ENCODE peak calls at places on chromosome 14, in seven cellular contexts. One of them, this sample, is unnamed.

GRCh38 chr14:56339855-56340701 is 221.9 kb downstream of the PELI2 start:
- DNase-seq in mesendoderm: peak; percentile 81
- DNase-seq in T-helper 1 cell: peak; percentile 57
- DNase-seq in mammary epithelial cell: peak; percentile 69
- DNase-seq in Kasumi-1: peak; percentile 90
- DNase-seq in stimulated activated CD8-positive, alpha-beta memory T cell treated with anti-CD3 and anti-CD28 coated beads, Interleukin-7, amount 100 ng/mL, for 24 hours: peak; percentile 26
- DNase-seq in cardiac fibroblast: peak; percentile 98
- DNase-seq in this sample: peak; percentile 33

GRCh38 chr14:30869525-30870150 is 4.7 kb upstream of the COCH start:
- DNase-seq in cardiac fibroblast: no peak
- DNase-seq in mammary epithelial cell: no peak
- DNase-seq in stimulated activated CD8-positive, alpha-beta memory T cell treated with anti-CD3 and anti-CD28 coated beads, Interleukin-7, amount 100 ng/mL, for 24 hours: no peak
- DNase-seq in mesendoderm: no peak
- DNase-seq in T-helper 1 cell: no peak
- DNase-seq in Kasumi-1: no peak
- DNase-seq in this sample: no peak

GRCh38 chr14:35963209-35963608 is 137.1 kb downstream of the BRMS1L start:
- DNase-seq in mammary epithelial cell: no peak
- DNase-seq in stimulated activated CD8-positive, alpha-beta memory T cell treated with anti-CD3 and anti-CD28 coated beads, Interleukin-7, amount 100 ng/mL, for 24 hours: no peak
- DNase-seq in cardiac fibroblast: peak; percentile 4
- DNase-seq in Kasumi-1: peak; percentile 32
- DNase-seq in T-helper 1 cell: peak; percentile 30
- DNase-seq in mesendoderm: peak; percentile 66
- DNase-seq in this sample: no peak

GRCh38 chr14:23186913-23187654 is 3.6 kb upstream of the SLC7A8 start:
- DNase-seq in stimulated activated CD8-positive, alpha-beta memory T cell treated with anti-CD3 and anti-CD28 coated beads, Interleukin-7, amount 100 ng/mL, for 24 hours: no peak
- DNase-seq in T-helper 1 cell: peak; percentile 15
- DNase-seq in cardiac fibroblast: peak; percentile 85
- DNase-seq in mammary epithelial cell: peak; percentile 44
- DNase-seq in Kasumi-1: peak; percentile 76
- DNase-seq in mesendoderm: peak; percentile 66
- DNase-seq in this sample: no peak

GRCh38 chr14:54683882-54684794 is 117.2 kb downstream of the SAMD4A start:
- DNase-seq in stimulated activated CD8-positive, alpha-beta memory T cell treated with anti-CD3 and anti-CD28 coated beads, Interleukin-7, amount 100 ng/mL, for 24 hours: no peak
- DNase-seq in Kasumi-1: no peak
- DNase-seq in mammary epithelial cell: peak; percentile 84
- DNase-seq in T-helper 1 cell: peak; percentile 35
- DNase-seq in cardiac fibroblast: peak; percentile 90
- DNase-seq in mesendoderm: peak; percentile 79
- DNase-seq in this sample: no peak

GRCh38 chr14:49893309-49894213 is 679 bp downstream of the ARF6 start:
- DNase-seq in mesendoderm: peak; percentile 41
- DNase-seq in T-helper 1 cell: peak; percentile 76
- DNase-seq in stimulated activated CD8-positive, alpha-beta memory T cell treated with anti-CD3 and anti-CD28 coated beads, Interleukin-7, amount 100 ng/mL, for 24 hours: peak; percentile 64
- DNase-seq in Kasumi-1: no peak
- DNase-seq in mammary epithelial cell: peak; percentile 60
- DNase-seq in cardiac fibroblast: peak; percentile 46
- DNase-seq in this sample: peak; percentile 74

GRCh38 chr14:82720931-82721330 is 1187.3 kb upstream of the SEL1L start:
- DNase-seq in mesendoderm: peak; percentile 2
- DNase-seq in T-helper 1 cell: no peak
- DNase-seq in stimulated activated CD8-positive, alpha-beta memory T cell treated with anti-CD3 and anti-CD28 coated beads, Interleukin-7, amount 100 ng/mL, for 24 hours: no peak
- DNase-seq in mammary epithelial cell: no peak
- DNase-seq in Kasumi-1: no peak
- DNase-seq in cardiac fibroblast: no peak
- DNase-seq in this sample: no peak

GRCh38 chr14:52315355-52315718 is 1.2 kb downstream of the PTGER2 start:
- DNase-seq in T-helper 1 cell: peak; percentile 26
- DNase-seq in cardiac fibroblast: no peak
- DNase-seq in Kasumi-1: peak; percentile 81
- DNase-seq in mammary epithelial cell: no peak
- DNase-seq in mesendoderm: peak; percentile 6
- DNase-seq in stimulated activated CD8-positive, alpha-beta memory T cell treated with anti-CD3 and anti-CD28 coated beads, Interleukin-7, amount 100 ng/mL, for 24 hours: no peak
- DNase-seq in this sample: no peak

GRCh38 chr14:52072266-52072780 is 3.5 kb upstream of the NID2 start:
- DNase-seq in Kasumi-1: no peak
- DNase-seq in mammary epithelial cell: no peak
- DNase-seq in mesendoderm: peak; percentile 22
- DNase-seq in stimulated activated CD8-positive, alpha-beta memory T cell treated with anti-CD3 and anti-CD28 coated beads, Interleukin-7, amount 100 ng/mL, for 24 hours: no peak
- DNase-seq in T-helper 1 cell: no peak
- DNase-seq in cardiac fibroblast: no peak
- DNase-seq in this sample: no peak

GRCh38 chr14:96100171-96101064 is 61.3 kb downstream of the C14orf132 start:
- DNase-seq in T-helper 1 cell: peak; percentile 23
- DNase-seq in stimulated activated CD8-positive, alpha-beta memory T cell treated with anti-CD3 and anti-CD28 coated beads, Interleukin-7, amount 100 ng/mL, for 24 hours: peak; percentile 41
- DNase-seq in mammary epithelial cell: peak; percentile 57
- DNase-seq in Kasumi-1: peak; percentile 79
- DNase-seq in mesendoderm: peak; percentile 90
- DNase-seq in cardiac fibroblast: peak; percentile 80
- DNase-seq in this sample: no peak

GRCh38 chr14:67510121-67510520 is 21.6 kb upstream of the TMEM229B start:
- DNase-seq in mesendoderm: no peak
- DNase-seq in Kasumi-1: no peak
- DNase-seq in mammary epithelial cell: no peak
- DNase-seq in cardiac fibroblast: peak; percentile 22
- DNase-seq in stimulated activated CD8-positive, alpha-beta memory T cell treated with anti-CD3 and anti-CD28 coated beads, Interleukin-7, amount 100 ng/mL, for 24 hours: no peak
- DNase-seq in T-helper 1 cell: no peak
- DNase-seq in this sample: no peak

GRCh38 chr14:98957211-98958047 is 314.6 kb downstream of the BCL11B start:
- DNase-seq in cardiac fibroblast: peak; percentile 23
- DNase-seq in T-helper 1 cell: no peak
- DNase-seq in Kasumi-1: no peak
- DNase-seq in mesendoderm: no peak
- DNase-seq in mammary epithelial cell: peak; percentile 93
- DNase-seq in stimulated activated CD8-positive, alpha-beta memory T cell treated with anti-CD3 and anti-CD28 coated beads, Interleukin-7, amount 100 ng/mL, for 24 hours: no peak
- DNase-seq in this sample: no peak

GRCh38 chr14:69554500-69554899 is 20.2 kb downstream of the CCDC177 start:
- DNase-seq in mesendoderm: no peak
- DNase-seq in mammary epithelial cell: no peak
- DNase-seq in Kasumi-1: no peak
- DNase-seq in T-helper 1 cell: no peak
- DNase-seq in cardiac fibroblast: no peak
- DNase-seq in stimulated activated CD8-positive, alpha-beta memory T cell treated with anti-CD3 and anti-CD28 coated beads, Interleukin-7, amount 100 ng/mL, for 24 hours: no peak
- DNase-seq in this sample: no peak

GRCh38 chr14:41548666-41549065 is 58.0 kb upstream of the LRFN5 start:
- DNase-seq in mesendoderm: no peak
- DNase-seq in mammary epithelial cell: no peak
- DNase-seq in Kasumi-1: no peak
- DNase-seq in T-helper 1 cell: no peak
- DNase-seq in stimulated activated CD8-positive, alpha-beta memory T cell treated with anti-CD3 and anti-CD28 coated beads, Interleukin-7, amount 100 ng/mL, for 24 hours: no peak
- DNase-seq in cardiac fibroblast: no peak
- DNase-seq in this sample: no peak

GRCh38 chr14:98174031-98174430 is 1098.0 kb downstream of the BCL11B start:
- DNase-seq in stimulated activated CD8-positive, alpha-beta memory T cell treated with anti-CD3 and anti-CD28 coated beads, Interleukin-7, amount 100 ng/mL, for 24 hours: no peak
- DNase-seq in mammary epithelial cell: no peak
- DNase-seq in mesendoderm: no peak
- DNase-seq in Kasumi-1: no peak
- DNase-seq in T-helper 1 cell: peak; percentile 56
- DNase-seq in cardiac fibroblast: no peak
- DNase-seq in this sample: no peak

GRCh38 chr14:59081680-59082079 is 106.8 kb upstream of the DAAM1 start:
- DNase-seq in mammary epithelial cell: no peak
- DNase-seq in Kasumi-1: no peak
- DNase-seq in cardiac fibroblast: no peak
- DNase-seq in T-helper 1 cell: no peak
- DNase-seq in mesendoderm: no peak
- DNase-seq in stimulated activated CD8-positive, alpha-beta memory T cell treated with anti-CD3 and anti-CD28 coated beads, Interleukin-7, amount 100 ng/mL, for 24 hours: no peak
- DNase-seq in this sample: no peak

GRCh38 chr14:50501642-50502041 is 30.7 kb downstream of the MAP4K5 start:
- DNase-seq in T-helper 1 cell: no peak
- DNase-seq in mesendoderm: no peak
- DNase-seq in Kasumi-1: no peak
- DNase-seq in cardiac fibroblast: peak; percentile 94
- DNase-seq in mammary epithelial cell: peak; percentile 70
- DNase-seq in stimulated activated CD8-positive, alpha-beta memory T cell treated with anti-CD3 and anti-CD28 coated beads, Interleukin-7, amount 100 ng/mL, for 24 hours: no peak
- DNase-seq in this sample: no peak

GRCh38 chr14:89378119-89378518 is 38.9 kb downstream of the FOXN3 start:
- DNase-seq in T-helper 1 cell: no peak
- DNase-seq in cardiac fibroblast: peak; percentile 86
- DNase-seq in mammary epithelial cell: peak; percentile 53
- DNase-seq in Kasumi-1: no peak
- DNase-seq in stimulated activated CD8-positive, alpha-beta memory T cell treated with anti-CD3 and anti-CD28 coated beads, Interleukin-7, amount 100 ng/mL, for 24 hours: no peak
- DNase-seq in mesendoderm: no peak
- DNase-seq in this sample: no peak

GRCh38 chr14:71169028-71169427 is 261.8 kb downstream of the PCNX1 start:
- DNase-seq in T-helper 1 cell: peak; percentile 15
- DNase-seq in cardiac fibroblast: no peak
- DNase-seq in stimulated activated CD8-positive, alpha-beta memory T cell treated with anti-CD3 and anti-CD28 coated beads, Interleukin-7, amount 100 ng/mL, for 24 hours: no peak
- DNase-seq in mesendoderm: no peak
- DNase-seq in Kasumi-1: peak; percentile 27
- DNase-seq in mammary epithelial cell: no peak
- DNase-seq in this sample: no peak

GRCh38 chr14:74207943-74208342 is 31.3 kb upstream of the VSX2 start:
- DNase-seq in stimulated activated CD8-positive, alpha-beta memory T cell treated with anti-CD3 and anti-CD28 coated beads, Interleukin-7, amount 100 ng/mL, for 24 hours: no peak
- DNase-seq in mammary epithelial cell: peak; percentile 3
- DNase-seq in T-helper 1 cell: no peak
- DNase-seq in mesendoderm: peak; percentile 59
- DNase-seq in Kasumi-1: no peak
- DNase-seq in cardiac fibroblast: no peak
- DNase-seq in this sample: no peak

GRCh38 chr14:61127099-61127498 is 146.1 kb downstream of the SLC38A6 start:
- DNase-seq in mammary epithelial cell: no peak
- DNase-seq in stimulated activated CD8-positive, alpha-beta memory T cell treated with anti-CD3 and anti-CD28 coated beads, Interleukin-7, amount 100 ng/mL, for 24 hours: no peak
- DNase-seq in cardiac fibroblast: no peak
- DNase-seq in Kasumi-1: no peak
- DNase-seq in mesendoderm: no peak
- DNase-seq in T-helper 1 cell: no peak
- DNase-seq in this sample: no peak

GRCh38 chr14:32933943-32934890 is 4.5 kb upstream of the NPAS3 start:
- DNase-seq in stimulated activated CD8-positive, alpha-beta memory T cell treated with anti-CD3 and anti-CD28 coated beads, Interleukin-7, amount 100 ng/mL, for 24 hours: no peak
- DNase-seq in mammary epithelial cell: peak; percentile 17
- DNase-seq in mesendoderm: peak; percentile 60
- DNase-seq in cardiac fibroblast: peak; percentile 47
- DNase-seq in T-helper 1 cell: no peak
- DNase-seq in Kasumi-1: no peak
- DNase-seq in this sample: no peak

GRCh38 chr14:49640540-49641417 is 5.7 kb upstream of the DNAAF2 start:
- DNase-seq in cardiac fibroblast: no peak
- DNase-seq in Kasumi-1: no peak
- DNase-seq in stimulated activated CD8-positive, alpha-beta memory T cell treated with anti-CD3 and anti-CD28 coated beads, Interleukin-7, amount 100 ng/mL, for 24 hours: no peak
- DNase-seq in mesendoderm: no peak
- DNase-seq in T-helper 1 cell: no peak
- DNase-seq in mammary epithelial cell: no peak
- DNase-seq in this sample: no peak

GRCh38 chr14:94081386-94081820 is 293 bp downstream of the IFI27L1 start:
- DNase-seq in mammary epithelial cell: no peak
- DNase-seq in mesendoderm: no peak
- DNase-seq in Kasumi-1: no peak
- DNase-seq in T-helper 1 cell: no peak
- DNase-seq in cardiac fibroblast: no peak
- DNase-seq in stimulated activated CD8-positive, alpha-beta memory T cell treated with anti-CD3 and anti-CD28 coated beads, Interleukin-7, amount 100 ng/mL, for 24 hours: no peak
- DNase-seq in this sample: no peak

GRCh38 chr14:50766338-50766886 is 64.5 kb downstream of the NIN start:
- DNase-seq in T-helper 1 cell: no peak
- DNase-seq in Kasumi-1: no peak
- DNase-seq in mesendoderm: peak; percentile 61
- DNase-seq in mammary epithelial cell: no peak
- DNase-seq in stimulated activated CD8-positive, alpha-beta memory T cell treated with anti-CD3 and anti-CD28 coated beads, Interleukin-7, amount 100 ng/mL, for 24 hours: no peak
- DNase-seq in cardiac fibroblast: peak; percentile 62
- DNase-seq in this sample: no peak

GRCh38 chr14:61678966-61679365 is 16.3 kb upstream of the HIF1A start:
- DNase-seq in mesendoderm: peak; percentile 86
- DNase-seq in Kasumi-1: no peak
- DNase-seq in cardiac fibroblast: no peak
- DNase-seq in stimulated activated CD8-positive, alpha-beta memory T cell treated with anti-CD3 and anti-CD28 coated beads, Interleukin-7, amount 100 ng/mL, for 24 hours: no peak
- DNase-seq in mammary epithelial cell: no peak
- DNase-seq in T-helper 1 cell: no peak
- DNase-seq in this sample: no peak

GRCh38 chr14:93533437-93533836 is 102.7 kb downstream of the UNC79 start:
- DNase-seq in T-helper 1 cell: no peak
- DNase-seq in mesendoderm: no peak
- DNase-seq in mammary epithelial cell: peak; percentile 99
- DNase-seq in cardiac fibroblast: no peak
- DNase-seq in stimulated activated CD8-positive, alpha-beta memory T cell treated with anti-CD3 and anti-CD28 coated beads, Interleukin-7, amount 100 ng/mL, for 24 hours: no peak
- DNase-seq in Kasumi-1: no peak
- DNase-seq in this sample: no peak

GRCh38 chr14:104223101-104223809 is 84.9 kb downstream of the KIF26A start:
- DNase-seq in stimulated activated CD8-positive, alpha-beta memory T cell treated with anti-CD3 and anti-CD28 coated beads, Interleukin-7, amount 100 ng/mL, for 24 hours: no peak
- DNase-seq in mammary epithelial cell: no peak
- DNase-seq in Kasumi-1: no peak
- DNase-seq in cardiac fibroblast: no peak
- DNase-seq in mesendoderm: peak; percentile 45
- DNase-seq in T-helper 1 cell: no peak
- DNase-seq in this sample: no peak